ENCODE peak calls at places on chromosomes 4 and X, in ten cellular contexts. One of them, this sample, is unnamed.

GRCh38 chr4:41877020-41877796 is 58.0 kb upstream of the TMEM33 start:
- DNase-seq in hypothalamus: no peak
- DNase-seq in NCI-H345: no peak
- DNase-seq in Right ventricle myocardium inferior: no peak
- DNase-seq in HTR-8/SVneo: no peak
- DNase-seq in HEK293T: no peak
- DNase-seq in NCI-H1417: no peak
- DNase-seq in WERI-Rb-1: no peak
- DNase-seq in T-cell: no peak
- DNase-seq in omental fat pad: no peak
- DNase-seq in this sample: no peak

GRCh38 chr4:77651820-77652219 is 46.2 kb downstream of the CXCL13 start:
- DNase-seq in hypothalamus: no peak
- DNase-seq in NCI-H345: no peak
- DNase-seq in Right ventricle myocardium inferior: no peak
- DNase-seq in HTR-8/SVneo: no peak
- DNase-seq in HEK293T: no peak
- DNase-seq in NCI-H1417: no peak
- DNase-seq in WERI-Rb-1: no peak
- DNase-seq in T-cell: no peak
- DNase-seq in omental fat pad: no peak
- DNase-seq in this sample: no peak

GRCh38 chr4:176340871-176341685 is 21.3 kb downstream of the SPCS3 start:
- DNase-seq in hypothalamus: no peak
- DNase-seq in NCI-H345: peak
- DNase-seq in Right ventricle myocardium inferior: no peak
- DNase-seq in HTR-8/SVneo: peak
- DNase-seq in HEK293T: peak
- DNase-seq in NCI-H1417: peak
- DNase-seq in WERI-Rb-1: no peak
- DNase-seq in T-cell: no peak
- DNase-seq in omental fat pad: no peak
- DNase-seq in this sample: no peak

GRCh38 chr4:137451150-137451850 is 81.0 kb downstream of the PCDH18 start:
- DNase-seq in hypothalamus: no peak
- DNase-seq in NCI-H345: no peak
- DNase-seq in Right ventricle myocardium inferior: no peak
- DNase-seq in HTR-8/SVneo: no peak
- DNase-seq in HEK293T: no peak
- DNase-seq in NCI-H1417: no peak
- DNase-seq in WERI-Rb-1: no peak
- DNase-seq in T-cell: no peak
- DNase-seq in omental fat pad: no peak
- DNase-seq in this sample: no peak

GRCh38 chr4:102439835-102440234 is 61.3 kb upstream of the NFKB1 start:
- DNase-seq in hypothalamus: no peak
- DNase-seq in NCI-H345: no peak
- DNase-seq in Right ventricle myocardium inferior: no peak
- DNase-seq in HTR-8/SVneo: no peak
- DNase-seq in HEK293T: no peak
- DNase-seq in NCI-H1417: no peak
- DNase-seq in WERI-Rb-1: no peak
- DNase-seq in T-cell: no peak
- DNase-seq in omental fat pad: no peak
- DNase-seq in this sample: no peak

GRCh38 chr4:185237185-185237584 is 27.8 kb downstream of the SNX25 start:
- DNase-seq in hypothalamus: no peak
- DNase-seq in NCI-H345: no peak
- DNase-seq in Right ventricle myocardium inferior: no peak
- DNase-seq in HTR-8/SVneo: no peak
- DNase-seq in HEK293T: no peak
- DNase-seq in NCI-H1417: no peak
- DNase-seq in WERI-Rb-1: no peak
- DNase-seq in T-cell: no peak
- DNase-seq in omental fat pad: no peak
- DNase-seq in this sample: no peak

GRCh38 chr4:142440093-142440492 is 406.0 kb downstream of the INPP4B start:
- DNase-seq in hypothalamus: no peak
- DNase-seq in NCI-H345: no peak
- DNase-seq in Right ventricle myocardium inferior: no peak
- DNase-seq in HTR-8/SVneo: no peak
- DNase-seq in HEK293T: no peak
- DNase-seq in NCI-H1417: no peak
- DNase-seq in WERI-Rb-1: no peak
- DNase-seq in T-cell: no peak
- DNase-seq in omental fat pad: no peak
- DNase-seq in this sample: no peak

GRCh38 chr4:61200195-61200990 is at the start of gene ADGRL3:
- DNase-seq in hypothalamus: peak
- DNase-seq in NCI-H345: peak
- DNase-seq in Right ventricle myocardium inferior: peak
- DNase-seq in HTR-8/SVneo: peak
- DNase-seq in HEK293T: peak
- DNase-seq in NCI-H1417: peak
- DNase-seq in WERI-Rb-1: peak
- DNase-seq in T-cell: no peak
- DNase-seq in omental fat pad: no peak
- DNase-seq in this sample: no peak

GRCh38 chr4:17613761-17614415 is 553 bp upstream of the MED28 start:
- DNase-seq in hypothalamus: no peak
- DNase-seq in NCI-H345: no peak
- DNase-seq in Right ventricle myocardium inferior: no peak
- DNase-seq in HTR-8/SVneo: peak
- DNase-seq in HEK293T: peak
- DNase-seq in NCI-H1417: peak
- DNase-seq in WERI-Rb-1: no peak
- DNase-seq in T-cell: no peak
- DNase-seq in omental fat pad: no peak
- DNase-seq in this sample: no peak

GRCh38 chrX:135505356-135505755 is 15.1 kb upstream of the INTS6L start:
- DNase-seq in hypothalamus: no peak
- DNase-seq in NCI-H345: no peak
- DNase-seq in Right ventricle myocardium inferior: no peak
- DNase-seq in HTR-8/SVneo: no peak
- DNase-seq in HEK293T: no peak
- DNase-seq in NCI-H1417: no peak
- DNase-seq in WERI-Rb-1: no peak
- DNase-seq in T-cell: no peak
- DNase-seq in omental fat pad: no peak
- DNase-seq in this sample: no peak

GRCh38 chrX:123475068-123475724 is 257.7 kb downstream of the THOC2 start:
- DNase-seq in hypothalamus: no peak
- DNase-seq in NCI-H345: no peak
- DNase-seq in Right ventricle myocardium inferior: no peak
- DNase-seq in HTR-8/SVneo: no peak
- DNase-seq in HEK293T: no peak
- DNase-seq in NCI-H1417: no peak
- DNase-seq in WERI-Rb-1: no peak
- DNase-seq in T-cell: no peak
- DNase-seq in omental fat pad: no peak
- DNase-seq in this sample: no peak

GRCh38 chr4:125750399-125750798 is 435.6 kb downstream of the FAT4 start:
- DNase-seq in hypothalamus: no peak
- DNase-seq in NCI-H345: no peak
- DNase-seq in Right ventricle myocardium inferior: no peak
- DNase-seq in HTR-8/SVneo: no peak
- DNase-seq in HEK293T: no peak
- DNase-seq in NCI-H1417: no peak
- DNase-seq in WERI-Rb-1: no peak
- DNase-seq in T-cell: no peak
- DNase-seq in omental fat pad: no peak
- DNase-seq in this sample: no peak

GRCh38 chr4:156558365-156559025 is 413.1 kb downstream of the PDGFC start:
- DNase-seq in hypothalamus: no peak
- DNase-seq in NCI-H345: peak
- DNase-seq in Right ventricle myocardium inferior: no peak
- DNase-seq in HTR-8/SVneo: no peak
- DNase-seq in HEK293T: no peak
- DNase-seq in NCI-H1417: no peak
- DNase-seq in WERI-Rb-1: no peak
- DNase-seq in T-cell: no peak
- DNase-seq in omental fat pad: no peak
- DNase-seq in this sample: no peak

GRCh38 chr4:38099908-38100407 is 139.8 kb downstream of the PTTG2 start:
- DNase-seq in hypothalamus: no peak
- DNase-seq in NCI-H345: no peak
- DNase-seq in Right ventricle myocardium inferior: no peak
- DNase-seq in HTR-8/SVneo: no peak
- DNase-seq in HEK293T: no peak
- DNase-seq in NCI-H1417: no peak
- DNase-seq in WERI-Rb-1: no peak
- DNase-seq in T-cell: no peak
- DNase-seq in omental fat pad: no peak
- DNase-seq in this sample: no peak

GRCh38 chr4:57191523-57192034 is 81.4 kb upstream of the IGFBP7 start:
- DNase-seq in hypothalamus: no peak
- DNase-seq in NCI-H345: no peak
- DNase-seq in Right ventricle myocardium inferior: no peak
- DNase-seq in HTR-8/SVneo: no peak
- DNase-seq in HEK293T: peak
- DNase-seq in NCI-H1417: no peak
- DNase-seq in WERI-Rb-1: no peak
- DNase-seq in T-cell: no peak
- DNase-seq in omental fat pad: no peak
- DNase-seq in this sample: no peak

GRCh38 chrX:130136497-130136896 is 26.2 kb upstream of the ELF4 start:
- DNase-seq in hypothalamus: no peak
- DNase-seq in NCI-H345: no peak
- DNase-seq in Right ventricle myocardium inferior: no peak
- DNase-seq in HTR-8/SVneo: no peak
- DNase-seq in HEK293T: no peak
- DNase-seq in NCI-H1417: no peak
- DNase-seq in WERI-Rb-1: no peak
- DNase-seq in T-cell: no peak
- DNase-seq in omental fat pad: no peak
- DNase-seq in this sample: no peak

GRCh38 chrX:1528884-1529203 is 8.1 kb downstream of the P2RY8 start:
- DNase-seq in hypothalamus: no peak
- DNase-seq in NCI-H345: no peak
- DNase-seq in Right ventricle myocardium inferior: no peak
- DNase-seq in HTR-8/SVneo: no peak
- DNase-seq in HEK293T: no peak
- DNase-seq in NCI-H1417: no peak
- DNase-seq in WERI-Rb-1: no peak
- DNase-seq in T-cell: no peak
- DNase-seq in omental fat pad: no peak
- DNase-seq in this sample: no peak

GRCh38 chrX:47706575-47706974 is 47.6 kb upstream of the UXT start:
- DNase-seq in hypothalamus: no peak
- DNase-seq in NCI-H345: no peak
- DNase-seq in Right ventricle myocardium inferior: no peak
- DNase-seq in HTR-8/SVneo: no peak
- DNase-seq in HEK293T: no peak
- DNase-seq in NCI-H1417: no peak
- DNase-seq in WERI-Rb-1: no peak
- DNase-seq in T-cell: no peak
- DNase-seq in omental fat pad: no peak
- DNase-seq in this sample: no peak

GRCh38 chrX:104254442-104255115 is at the start of gene ESX1:
- DNase-seq in hypothalamus: no peak
- DNase-seq in NCI-H345: no peak
- DNase-seq in Right ventricle myocardium inferior: no peak
- DNase-seq in HTR-8/SVneo: no peak
- DNase-seq in HEK293T: no peak
- DNase-seq in NCI-H1417: no peak
- DNase-seq in WERI-Rb-1: no peak
- DNase-seq in T-cell: no peak
- DNase-seq in omental fat pad: no peak
- DNase-seq in this sample: no peak

GRCh38 chr4:4216668-4217067 is 10.1 kb downstream of the OTOP1 start:
- DNase-seq in hypothalamus: no peak
- DNase-seq in NCI-H345: no peak
- DNase-seq in Right ventricle myocardium inferior: no peak
- DNase-seq in HTR-8/SVneo: peak
- DNase-seq in HEK293T: no peak
- DNase-seq in NCI-H1417: no peak
- DNase-seq in WERI-Rb-1: no peak
- DNase-seq in T-cell: no peak
- DNase-seq in omental fat pad: no peak
- DNase-seq in this sample: no peak

GRCh38 chr4:99617374-99617773 is 40.3 kb downstream of the C4orf54 start:
- DNase-seq in hypothalamus: no peak
- DNase-seq in NCI-H345: no peak
- DNase-seq in Right ventricle myocardium inferior: no peak
- DNase-seq in HTR-8/SVneo: no peak
- DNase-seq in HEK293T: no peak
- DNase-seq in NCI-H1417: no peak
- DNase-seq in WERI-Rb-1: no peak
- DNase-seq in T-cell: no peak
- DNase-seq in omental fat pad: no peak
- DNase-seq in this sample: no peak

GRCh38 chr4:145154573-145154972 is 25.8 kb downstream of the OTUD4 start:
- DNase-seq in hypothalamus: no peak
- DNase-seq in NCI-H345: no peak
- DNase-seq in Right ventricle myocardium inferior: no peak
- DNase-seq in HTR-8/SVneo: no peak
- DNase-seq in HEK293T: no peak
- DNase-seq in NCI-H1417: peak
- DNase-seq in WERI-Rb-1: peak
- DNase-seq in T-cell: no peak
- DNase-seq in omental fat pad: no peak
- DNase-seq in this sample: no peak

GRCh38 chrX:47093248-47093647 is 15.0 kb downstream of the RGN start:
- DNase-seq in hypothalamus: no peak
- DNase-seq in NCI-H345: peak
- DNase-seq in Right ventricle myocardium inferior: no peak
- DNase-seq in HTR-8/SVneo: peak
- DNase-seq in HEK293T: no peak
- DNase-seq in NCI-H1417: no peak
- DNase-seq in WERI-Rb-1: peak
- DNase-seq in T-cell: no peak
- DNase-seq in omental fat pad: no peak
- DNase-seq in this sample: no peak

GRCh38 chr4:184825394-184826314 is at the start of gene ACSL1:
- DNase-seq in hypothalamus: peak
- DNase-seq in NCI-H345: peak
- DNase-seq in Right ventricle myocardium inferior: peak
- DNase-seq in HTR-8/SVneo: peak
- DNase-seq in HEK293T: peak
- DNase-seq in NCI-H1417: peak
- DNase-seq in WERI-Rb-1: peak
- DNase-seq in T-cell: peak
- DNase-seq in omental fat pad: peak
- DNase-seq in this sample: peak

GRCh38 chrX:80026116-80026515 is 11.6 kb downstream of the TBX22 start:
- DNase-seq in hypothalamus: no peak
- DNase-seq in NCI-H345: no peak
- DNase-seq in Right ventricle myocardium inferior: no peak
- DNase-seq in HTR-8/SVneo: no peak
- DNase-seq in HEK293T: no peak
- DNase-seq in NCI-H1417: no peak
- DNase-seq in WERI-Rb-1: no peak
- DNase-seq in T-cell: no peak
- DNase-seq in omental fat pad: no peak
- DNase-seq in this sample: no peak

GRCh38 chr4:128288689-128289106 is 1.1 kb upstream of the PGRMC2 start:
- DNase-seq in hypothalamus: no peak
- DNase-seq in NCI-H345: peak
- DNase-seq in Right ventricle myocardium inferior: no peak
- DNase-seq in HTR-8/SVneo: no peak
- DNase-seq in HEK293T: no peak
- DNase-seq in NCI-H1417: peak
- DNase-seq in WERI-Rb-1: peak
- DNase-seq in T-cell: peak
- DNase-seq in omental fat pad: no peak
- DNase-seq in this sample: no peak

GRCh38 chrX:276588-277171 is 4.5 kb upstream of the PLCXD1 start:
- DNase-seq in hypothalamus: no peak
- DNase-seq in NCI-H345: no peak
- DNase-seq in Right ventricle myocardium inferior: no peak
- DNase-seq in HTR-8/SVneo: no peak
- DNase-seq in HEK293T: no peak
- DNase-seq in NCI-H1417: no peak
- DNase-seq in WERI-Rb-1: no peak
- DNase-seq in T-cell: no peak
- DNase-seq in omental fat pad: no peak
- DNase-seq in this sample: no peak

GRCh38 chr4:84995386-84995785 is 28.9 kb upstream of the WDFY3 start:
- DNase-seq in hypothalamus: no peak
- DNase-seq in NCI-H345: no peak
- DNase-seq in Right ventricle myocardium inferior: no peak
- DNase-seq in HTR-8/SVneo: peak
- DNase-seq in HEK293T: no peak
- DNase-seq in NCI-H1417: no peak
- DNase-seq in WERI-Rb-1: no peak
- DNase-seq in T-cell: no peak
- DNase-seq in omental fat pad: no peak
- DNase-seq in this sample: no peak